ENCODE peak calls at places on chromosomes 3 and 15, in seven cellular contexts. Q is cardiac fibroblast; L is HFFc6; P is kidney; W is EH; I is cerebellum; F is CD8-positive, alpha-beta memory T cell. S is an unnamed sample.

GRCh38 chr3:151895478-151895877 is 22.0 kb downstream of the SUCNR1 start:
- DNase-seq in L (no peak), I (no peak), Q (no peak), F (no peak), W (no peak), P (no peak), S (no peak)

GRCh38 chr15:39128746-39129145 is 452.1 kb upstream of the THBS1 start:
- DNase-seq in F (no peak), W (peak; percentile 67), Q (no peak), L (no peak), P (no peak), I (no peak), S (no peak)

GRCh38 chr3:151265866-151266265 is 12.5 kb downstream of the P2RY14 start:
- DNase-seq in W (no peak), Q (no peak), P (no peak), L (no peak), F (no peak), I (no peak), S (no peak)

GRCh38 chr3:99499235-99499798 is 139.1 kb upstream of the COL8A1 start:
- DNase-seq in P (no peak), W (peak; percentile 74), I (no peak), L (peak; percentile 62), Q (peak; percentile 82), F (no peak), S (no peak)

GRCh38 chr15:100714034-100714748 is 111.8 kb downstream of the ASB7 start:
- DNase-seq in Q (no peak), W (no peak), F (no peak), I (no peak), P (no peak), L (no peak), S (no peak)

GRCh38 chr3:75272708-75273107 is 391.4 kb upstream of the FRG2C start:
- DNase-seq in F (no peak), W (peak; percentile 54), P (no peak), L (peak; percentile 25), I (no peak), Q (peak; percentile 43), S (no peak)

GRCh38 chr3:147301781-147302180 is 104.6 kb downstream of the ZIC4 start:
- DNase-seq in F (no peak), W (no peak), L (no peak), P (no peak), I (no peak), Q (no peak), S (no peak)

GRCh38 chr3:126396536-126396935 is 1.8 kb downstream of the CFAP100 start:
- DNase-seq in F (no peak), P (peak; percentile 40), I (no peak), L (no peak), W (no peak), Q (no peak), S (no peak)

GRCh38 chr3:66539466-66539989 is 38.7 kb upstream of the LRIG1 start:
- DNase-seq in L (no peak), P (no peak), I (no peak), Q (no peak), F (no peak), W (no peak), S (no peak)

GRCh38 chr3:85508659-85509058 is 549.9 kb downstream of the CADM2 start:
- DNase-seq in W (no peak), I (no peak), F (no peak), P (no peak), L (no peak), Q (no peak), S (no peak)

GRCh38 chr3:113174806-113175490 is 36.4 kb upstream of the BOC start:
- DNase-seq in Q (peak; percentile 10), F (no peak), L (no peak), W (no peak), I (no peak), P (no peak), S (no peak)

GRCh38 chr3:136949708-136950107 is 8.1 kb upstream of the IL20RB start:
- DNase-seq in F (no peak), Q (peak; percentile 36), W (no peak), I (no peak), L (no peak), P (no peak), S (no peak)

GRCh38 chr15:45642203-45642932 is 7.5 kb downstream of the SQOR start:
- DNase-seq in F (no peak), W (peak; percentile 92), Q (peak; percentile 94), L (peak; percentile 77), I (no peak), P (no peak), S (no peak)

GRCh38 chr3:191066669-191067068 is 132.4 kb upstream of the OSTN start:
- DNase-seq in L (peak; percentile 63), F (no peak), P (no peak), I (no peak), W (peak; percentile 57), Q (peak; percentile 85), S (no peak)

GRCh38 chr3:73542127-73542526 is 82.6 kb downstream of the PDZRN3 start:
- DNase-seq in L (no peak), I (no peak), F (no peak), Q (no peak), P (no peak), W (no peak), S (no peak)

GRCh38 chr3:58720526-58720925 is 54.0 kb upstream of the FAM3D start:
- DNase-seq in L (no peak), P (no peak), W (no peak), Q (no peak), I (no peak), F (no peak), S (no peak)

GRCh38 chr3:165463546-165463945 is 267.4 kb upstream of the SLITRK3 start:
- DNase-seq in P (no peak), L (no peak), W (no peak), Q (no peak), F (no peak), I (no peak), S (no peak)

GRCh38 chr15:95141486-95141885 is 910.1 kb downstream of the MCTP2 start:
- DNase-seq in Q (peak; percentile 53), I (no peak), W (peak; percentile 68), F (no peak), P (no peak), L (peak; percentile 48), S (no peak)

GRCh38 chr3:42802876-42803799 is 1.2 kb downstream of the HIGD1A start:
- DNase-seq in W (peak; percentile 35), Q (peak; percentile 41), F (no peak), P (no peak), I (peak; percentile 15), L (no peak), S (no peak)

GRCh38 chr3:187319699-187320302 is 28.3 kb upstream of the MASP1 start:
- DNase-seq in I (peak; percentile 17), P (peak; percentile 78), L (peak; percentile 75), Q (peak; percentile 85), W (peak; percentile 83), F (peak; percentile 55), S (no peak)